ENCODE peak calls at places on chromosomes 7 and 10, in nine cellular contexts. H is HCT116; E is spleen; L is psoas muscle; U is left ventricle myocardium inferior; S is MM.1S; X is CD8-positive, alpha-beta T cell; Q is heart left ventricle; R is cardiac muscle cell. V is an unnamed sample. For H3K27me3, the result is how much of the 10 kb centered on the place peaks cover.

GRCh38 chr7:128075536-128076095 is 44.4 kb upstream of the LRRC4 start:
- DNase-seq in H (no peak), E (no peak), L (peak), U (no peak), S (no peak), X (no peak), Q (no peak), R (no peak), V (no peak)

GRCh38 chr7:56046728-56047445 is 4.4 kb downstream of the PSPH start:
- DNase-seq in H (no peak), E (no peak), L (no peak), U (no peak), S (no peak), X (no peak), Q (no peak), R (peak), V (no peak)

GRCh38 chr7:50121269-50121668 is 28.2 kb upstream of the ZPBP start:
- DNase-seq in H (no peak), E (no peak), L (no peak), U (no peak), S (peak), X (no peak), Q (no peak), R (no peak), V (no peak)

GRCh38 chr7:12256025-12256570 is 45.0 kb downstream of the TMEM106B start:
- DNase-seq in H (no peak), E (no peak), L (no peak), U (no peak), S (no peak), X (no peak), Q (no peak), R (no peak), V (no peak)

GRCh38 chr7:119681336-119681735 is 591.6 kb upstream of the KCND2 start:
- DNase-seq in H (no peak), E (no peak), L (no peak), U (no peak), S (no peak), X (no peak), Q (no peak), R (no peak), V (no peak)

GRCh38 chr7:87216701-87217508 is 2.6 kb downstream of the TMEM243 start:
- DNase-seq in H (no peak), E (no peak), L (no peak), U (no peak), S (peak), X (no peak), Q (no peak), R (no peak), V (no peak)

GRCh38 chr10:120477006-120477722 is 20.1 kb downstream of the PLPP4 start:
- DNase-seq in H (no peak), E (no peak), L (no peak), U (no peak), S (no peak), X (no peak), Q (no peak), R (no peak), V (no peak)

GRCh38 chr7:37728747-37729146 is 45.2 kb downstream of the GPR141 start:
- DNase-seq in H (no peak), E (no peak), L (no peak), U (no peak), S (no peak), X (no peak), Q (no peak), R (no peak), V (no peak)

GRCh38 chr7:7157177-7157886 is 25.0 kb upstream of the C1GALT1 start:
- DNase-seq in H (no peak), E (no peak), L (no peak), U (no peak), S (peak), X (peak), Q (no peak), R (no peak), V (no peak)

GRCh38 chr10:31876616-31877352 is 51.8 kb downstream of the ARHGAP12 start:
- DNase-seq in H (no peak), E (no peak), L (no peak), U (no peak), S (no peak), X (no peak), Q (no peak), R (no peak), V (no peak)

GRCh38 chr10:126191192-126191591 is 197.1 kb downstream of the ADAM12 start:
- DNase-seq in H (no peak), E (no peak), L (no peak), U (no peak), S (no peak), X (no peak), Q (no peak), R (no peak), V (no peak)

GRCh38 chr7:53218730-53219504 is 183.5 kb downstream of the POM121L12 start:
- DNase-seq in H (no peak), E (no peak), L (no peak), U (peak), S (no peak), X (no peak), Q (peak), R (peak), V (no peak)

GRCh38 chr10:71087622-71088021 is 124.7 kb upstream of the UNC5B start:
- DNase-seq in H (no peak), E (no peak), L (peak), U (no peak), S (no peak), X (no peak), Q (no peak), R (no peak), V (peak)

GRCh38 chr7:20330176-20330796 is 414 bp upstream of the ITGB8 start:
- DNase-seq in H (no peak), E (peak), L (peak), U (peak), S (peak), X (no peak), Q (peak), R (peak), V (no peak)

GRCh38 chr7:2893411-2893861 is 49.3 kb upstream of the GNA12 start:
- DNase-seq in H (no peak), E (no peak), L (no peak), U (no peak), S (no peak), X (no peak), Q (no peak), R (no peak), V (no peak)

GRCh38 chr7:46933596-46933995 is 648.3 kb downstream of the TNS3 start:
- DNase-seq in H (no peak), E (no peak), L (no peak), U (no peak), S (no peak), X (no peak), Q (no peak), R (no peak), V (no peak)

GRCh38 chr7:94367940-94368339 is 26.8 kb upstream of the COL1A2 start:
- DNase-seq in H (no peak), E (no peak), L (no peak), U (no peak), S (no peak), X (no peak), Q (no peak), R (no peak), V (no peak)

GRCh38 chr7:72445075-72445474 is 32.9 kb upstream of the CALN1 start:
- DNase-seq in H (no peak), E (no peak), L (no peak), U (no peak), S (no peak), X (no peak), Q (no peak), R (no peak), V (no peak)

GRCh38 chr10:104589871-104590270 is 51.2 kb upstream of the SORCS3 start:
- DNase-seq in H (peak), E (no peak), L (no peak), U (no peak), S (no peak), X (no peak), Q (no peak), R (no peak), V (no peak)

GRCh38 chr7:44162179-44162578 is 21.0 kb upstream of the MYL7 start:
- DNase-seq in H (no peak), E (no peak), L (no peak), U (no peak), S (no peak), X (no peak), Q (no peak), R (no peak), V (no peak)

GRCh38 chr7:131895541-131896173 is 339.2 kb upstream of the PODXL start:
- DNase-seq in H (peak), E (no peak), L (no peak), U (no peak), S (no peak), X (no peak), Q (no peak), R (no peak), V (no peak)

GRCh38 chr7:50534690-50535290 is 30.4 kb downstream of the DDC start:
- DNase-seq in H (peak), E (peak), L (no peak), U (no peak), S (no peak), X (no peak), Q (no peak), R (no peak), V (no peak)

GRCh38 chr10:98423691-98424120 is 8.7 kb upstream of the PYROXD2 start:
- DNase-seq in H (no peak), E (no peak), L (no peak), U (no peak), S (peak), X (no peak), Q (peak), R (peak), V (no peak)

DNA sequence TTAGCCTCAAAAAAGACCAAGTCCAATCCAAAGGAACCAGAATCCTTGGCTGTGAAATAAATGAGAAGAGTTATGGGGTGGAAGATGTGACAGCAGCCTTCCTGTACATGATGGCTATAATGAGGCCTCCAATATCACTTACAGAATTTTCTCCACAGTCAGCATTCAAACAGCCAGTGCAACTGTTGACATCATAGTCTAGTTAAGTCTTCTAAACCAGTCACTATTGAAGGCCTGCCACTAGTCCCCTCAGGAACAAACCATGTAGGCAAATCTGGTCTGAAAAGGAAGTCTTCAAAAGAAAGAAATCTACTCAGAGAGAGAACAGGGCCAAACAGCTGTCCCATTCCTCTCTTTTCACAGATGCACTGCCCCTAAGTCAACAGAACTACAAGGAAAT is 219.6 kb upstream of the CCDC6 start:
- DNase-seq in H (no peak), E (no peak), L (no peak), U (no peak), S (no peak), X (no peak), Q (no peak), R (no peak), V (no peak)
- TF ChIP-seq CTCF in H (no peak), E (no peak), L (no peak), U (no peak), S (no peak), X (no peak), Q (no peak), R (no peak), V (no peak)

DNA sequence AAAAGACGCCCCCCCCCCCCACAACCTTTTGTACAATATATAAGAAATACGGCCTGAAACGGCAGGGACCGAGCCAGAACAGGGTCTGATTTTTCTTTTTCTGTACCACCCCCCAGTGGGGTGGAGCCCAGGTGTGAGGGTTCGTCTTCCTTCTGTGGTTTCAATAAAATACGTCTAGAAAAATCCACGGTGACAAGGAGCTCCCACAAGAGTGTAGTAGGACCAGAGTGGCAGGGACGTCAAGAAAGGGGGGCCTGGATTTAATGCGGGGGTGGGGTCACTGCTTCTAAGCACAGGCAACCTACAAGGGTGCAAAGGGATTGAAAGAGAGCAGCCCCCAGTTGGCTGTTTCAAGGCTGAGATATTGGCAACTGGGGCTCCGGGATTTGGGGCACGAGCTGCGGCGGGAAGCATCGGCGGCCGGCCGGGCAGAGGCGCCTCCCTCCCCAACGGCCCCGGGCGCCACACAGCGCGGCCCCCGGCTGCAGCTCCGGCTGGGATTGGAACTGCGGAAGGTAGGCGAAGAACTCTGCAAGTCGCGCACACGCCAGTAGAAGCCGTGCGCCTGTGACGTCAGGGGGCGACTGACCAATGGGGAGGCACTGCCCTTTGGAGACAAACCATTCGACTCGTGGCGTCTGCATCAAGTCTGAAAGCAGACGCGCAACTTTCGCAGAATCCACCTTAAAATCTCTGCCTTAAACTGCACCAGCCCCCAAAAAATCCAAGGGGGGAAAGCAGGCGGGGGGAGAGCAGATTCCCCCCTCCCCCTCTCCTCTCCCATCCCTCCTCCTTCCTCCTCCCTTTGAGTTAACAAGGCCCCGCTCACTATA is at the start of gene DLX6:
- DNase-seq in H (no peak), E (no peak), L (no peak), U (no peak), S (peak), X (no peak), Q (no peak), R (peak), V (peak)
- H3K27me3 ChIP-seq in H (under half), E (half or more), L (half or more), U (half or more), S (under half), X (under half), Q (half or more), R (half or more), V (under half)

GRCh38 chr7:8221603-8222002 is 40.4 kb downstream of the ICA1 start:
- DNase-seq in H (no peak), E (no peak), L (no peak), U (no peak), S (no peak), X (no peak), Q (no peak), R (no peak), V (no peak)
- H3K4me3 ChIP-seq in H (no peak), E (no peak), L (no peak), U (no peak), S (no peak), X (no peak), Q (no peak), R (no peak), V (no peak)

DNA sequence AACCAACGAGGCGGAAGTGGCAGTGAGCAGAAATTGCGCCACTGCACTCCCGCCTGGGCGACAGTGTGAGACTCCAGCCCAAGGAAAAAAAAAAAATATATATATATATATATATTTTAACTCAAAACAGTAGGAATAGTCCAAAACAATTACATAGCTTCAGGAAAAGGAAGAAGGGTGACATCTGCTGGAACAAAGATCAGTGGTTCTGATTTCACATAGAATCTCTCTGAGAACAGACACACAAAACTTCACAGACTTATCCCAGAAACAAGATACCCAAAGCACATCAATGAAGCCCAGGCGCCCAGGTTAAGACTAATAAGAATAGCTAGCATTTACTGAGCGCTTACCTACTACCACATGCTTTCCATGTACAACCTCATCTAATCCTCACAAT is 45.0 kb downstream of the DNMBP start:
- DNase-seq in H (no peak), E (no peak), L (no peak), U (no peak), S (no peak), X (no peak), Q (no peak), R (no peak), V (no peak)
- TF ChIP-seq CTCF in H (no peak), E (no peak), L (no peak), U (peak), S (no peak), X (no peak), Q (no peak), R (peak), V (no peak)

V was measured in vagina.